ENCODE peak calls at places on chromosomes 3 and 15, in eight cellular contexts. K is OCI-LY7, N is neural crest cell, Y is AG20443, T is left lung, I is RWPE2, O is NCI-H187, Z is globus pallidus. X is an unnamed sample.

GRCh38 chr15:84840255-84840654 is 23.1 kb downstream of the ALPK3 start:
- DNase-seq in K (no peak), N (no peak), Y (no peak), T (no peak), I (no peak), O (no peak), Z (no peak), X (no peak)

GRCh38 chr3:144273611-144274010 is 302.0 kb downstream of the DIPK2A start:
- DNase-seq in K (no peak), N (no peak), Y (no peak), T (no peak), I (no peak), O (no peak), Z (no peak), X (peak; percentile 1)

GRCh38 chr3:71389911-71390573 is 193.5 kb downstream of the FOXP1 start:
- DNase-seq in K (peak; percentile 59), N (no peak), Y (no peak), T (peak; percentile 66), I (no peak), O (no peak), Z (peak; percentile 29), X (no peak)

GRCh38 chr3:14221902-14222301 is 43.3 kb downstream of the LSM3 start:
- DNase-seq in K (no peak), N (no peak), Y (no peak), T (no peak), I (no peak), O (no peak), Z (no peak), X (no peak)

GRCh38 chr15:44033894-44034293 is 161.2 kb downstream of the FRMD5 start:
- DNase-seq in K (no peak), N (no peak), Y (peak; percentile 41), T (no peak), I (no peak), O (no peak), Z (peak; percentile 53), X (no peak)

GRCh38 chr3:101836907-101837598 is 12.3 kb upstream of the NFKBIZ start:
- DNase-seq in K (no peak), N (no peak), Y (peak; percentile 26), T (no peak), I (no peak), O (no peak), Z (no peak), X (no peak)

GRCh38 chr15:89893027-89893426 is 767 bp downstream of the AP3S2 start:
- DNase-seq in K (no peak), N (no peak), Y (no peak), T (no peak), I (no peak), O (no peak), Z (no peak), X (no peak)

GRCh38 chr3:52428151-52429005 is 16.5 kb downstream of the SEMA3G start:
- DNase-seq in K (peak; percentile 67), N (peak; percentile 53), Y (peak; percentile 79), T (no peak), I (no peak), O (no peak), Z (peak; percentile 81), X (peak; percentile 48)

GRCh38 chr3:43872301-43872700 is 181.6 kb downstream of the ABHD5 start:
- DNase-seq in K (no peak), N (no peak), Y (peak; percentile 86), T (no peak), I (peak; percentile 73), O (no peak), Z (no peak), X (no peak)

GRCh38 chr15:29132110-29132420 is 137.6 kb downstream of the NSMCE3 start:
- DNase-seq in K (no peak), N (no peak), Y (no peak), T (no peak), I (peak; percentile 69), O (no peak), Z (no peak), X (no peak)

GRCh38 chr3:67614195-67614594 is 40.2 kb downstream of the SUCLG2 start:
- DNase-seq in K (no peak), N (no peak), Y (no peak), T (no peak), I (no peak), O (no peak), Z (no peak), X (no peak)

GRCh38 chr15:82047493-82048446 is 2.0 kb upstream of the MEX3B start:
- DNase-seq in K (no peak), N (no peak), Y (no peak), T (peak; percentile 49), I (no peak), O (no peak), Z (peak; percentile 62), X (no peak)

GRCh38 chr3:83868909-83869567 is 1089.8 kb upstream of the CADM2 start:
- DNase-seq in K (no peak), N (no peak), Y (no peak), T (no peak), I (no peak), O (no peak), Z (no peak), X (no peak)

GRCh38 chr3:72301779-72302178 is 516.8 kb upstream of the PROK2 start:
- DNase-seq in K (no peak), N (no peak), Y (no peak), T (no peak), I (no peak), O (no peak), Z (no peak), X (no peak)

GRCh38 chr3:73808862-73809509 is 184.2 kb upstream of the PDZRN3 start:
- DNase-seq in K (no peak), N (no peak), Y (no peak), T (no peak), I (peak; percentile 66), O (no peak), Z (no peak), X (no peak)

GRCh38 chr3:118977118-118977517 is 57.5 kb downstream of the IGSF11 start:
- DNase-seq in K (no peak), N (no peak), Y (no peak), T (no peak), I (no peak), O (no peak), Z (no peak), X (no peak)

GRCh38 chr15:57235186-57235585 is 141.1 kb upstream of the CGNL1 start:
- DNase-seq in K (no peak), N (no peak), Y (no peak), T (no peak), I (no peak), O (no peak), Z (no peak), X (no peak)

GRCh38 chr3:158711886-158712285 is 20.4 kb downstream of the RARRES1 start:
- DNase-seq in K (no peak), N (no peak), Y (peak; percentile 75), T (no peak), I (no peak), O (no peak), Z (no peak), X (no peak)

GRCh38 chr15:50137330-50137761 is 18.3 kb upstream of the ATP8B4 start:
- DNase-seq in K (no peak), N (no peak), Y (peak; percentile 84), T (no peak), I (peak; percentile 70), O (no peak), Z (no peak), X (no peak)

GRCh38 chr3:29280675-29281264 is at the start of gene RBMS3:
- DNase-seq in K (peak; percentile 61), N (peak; percentile 57), Y (peak; percentile 90), T (peak; percentile 91), I (peak; percentile 82), O (no peak), Z (peak; percentile 72), X (peak; percentile 70)

GRCh38 chr3:112013058-112013783 is 14.5 kb downstream of the TAGLN3 start:
- DNase-seq in K (peak; percentile 58), N (peak; percentile 58), Y (peak; percentile 81), T (peak; percentile 56), I (no peak), O (no peak), Z (peak; percentile 77), X (peak; percentile 59)

GRCh38 chr3:124256599-124256998 is 264.7 kb upstream of the ROPN1 start:
- DNase-seq in K (no peak), N (no peak), Y (no peak), T (no peak), I (no peak), O (no peak), Z (no peak), X (no peak)

GRCh38 chr15:78734441-78735064 is 76.7 kb downstream of the ADAMTS7 start:
- DNase-seq in K (no peak), N (no peak), Y (no peak), T (no peak), I (peak; percentile 34), O (no peak), Z (no peak), X (no peak)

GRCh38 chr3:71579934-71580318 is 3.6 kb downstream of the FOXP1 start:
- DNase-seq in K (peak; percentile 68), N (no peak), Y (peak; percentile 17), T (no peak), I (no peak), O (no peak), Z (no peak), X (peak; percentile 15)

GRCh38 chr3:82496890-82497560 is 735.6 kb upstream of the GBE1 start:
- DNase-seq in K (peak; percentile 31), N (no peak), Y (no peak), T (no peak), I (no peak), O (no peak), Z (no peak), X (no peak)

GRCh38 chr3:52817860-52818259 is 12.6 kb downstream of the ITIH4 start:
- DNase-seq in K (no peak), N (no peak), Y (no peak), T (no peak), I (no peak), O (no peak), Z (no peak), X (no peak)

GRCh38 chr3:47016934-47017435 is 37.5 kb downstream of the NBEAL2 start:
- DNase-seq in K (peak; percentile 83), N (no peak), Y (peak; percentile 71), T (peak; percentile 35), I (no peak), O (no peak), Z (no peak), X (no peak)

GRCh38 chr3:46517016-46517770 is 19.4 kb downstream of the RTP3 start:
- DNase-seq in K (no peak), N (no peak), Y (peak; percentile 58), T (no peak), I (no peak), O (no peak), Z (no peak), X (no peak)

GRCh38 chr3:111690242-111690641 is 95.1 kb upstream of the ZBED2 start:
- DNase-seq in K (no peak), N (no peak), Y (peak; percentile 64), T (no peak), I (no peak), O (no peak), Z (no peak), X (no peak)

GRCh38 chr3:1190576-1190975 is 97.8 kb downstream of the CNTN6 start:
- DNase-seq in K (no peak), N (no peak), Y (no peak), T (no peak), I (no peak), O (no peak), Z (no peak), X (no peak)

GRCh38 chr3:125054436-125055164 is 1.2 kb downstream of the HEG1 start:
- DNase-seq in K (peak; percentile 21), N (no peak), Y (no peak), T (no peak), I (no peak), O (no peak), Z (peak; percentile 68), X (no peak)

GRCh38 chr15:97881568-97881967 is 78.9 kb upstream of the ARRDC4 start:
- DNase-seq in K (no peak), N (no peak), Y (no peak), T (no peak), I (no peak), O (no peak), Z (no peak), X (no peak)

GRCh38 chr15:79329186-79329611 is 18.3 kb downstream of the TMED3 start:
- DNase-seq in K (no peak), N (no peak), Y (peak; percentile 44), T (no peak), I (no peak), O (no peak), Z (no peak), X (no peak)

GRCh38 chr15:61119556-61119955 is 109.5 kb downstream of the RORA start:
- DNase-seq in K (no peak), N (no peak), Y (no peak), T (no peak), I (no peak), O (no peak), Z (no peak), X (no peak)